ENCODE peak calls at places on chromosome 18, in ten cellular contexts. M is endodermal cell, P is dorsolateral prefrontal cortex, F is colonic mucosa, U is heart left ventricle, D is left ventricle myocardium inferior, S is upper lobe of left lung, A is esophagus muscularis mucosa, Z is PC-3, Y is hepatocyte. E is an unnamed sample.
A peak's percentile ranks its signal among the peaks of the same experiment; 100 is the strongest.

GRCh38 chr18:59917422-59917821 is 17.6 kb downstream of the PMAIP1 start:
- DNase-seq in P (no peak), Y (no peak), D (no peak), U (no peak), A (no peak), M (no peak), F (no peak), Z (peak; percentile 77), S (peak; percentile 60), E (no peak)

GRCh38 chr18:8091042-8091441 is 518.2 kb upstream of the RAB12 start:
- DNase-seq in D (no peak), M (no peak), S (no peak), F (no peak), Y (no peak), A (no peak), Z (no peak), P (no peak), U (no peak), E (no peak)

GRCh38 chr18:48749768-48750167 is 201.0 kb downstream of the SMAD7 start:
- DNase-seq in M (no peak), D (peak; percentile 73), F (no peak), S (no peak), Z (no peak), A (no peak), Y (no peak), P (no peak), U (peak; percentile 84), E (no peak)

GRCh38 chr18:55323051-55323994 is 264.7 kb downstream of the TCF4 start:
- DNase-seq in U (no peak), M (no peak), Z (no peak), S (no peak), P (no peak), Y (no peak), A (no peak), D (no peak), F (no peak), E (no peak)

GRCh38 chr18:35118641-35119040 is 77.4 kb downstream of the MAPRE2 start:
- DNase-seq in D (no peak), Z (no peak), F (no peak), U (no peak), P (no peak), Y (no peak), A (no peak), M (no peak), S (no peak), E (no peak)

GRCh38 chr18:3305354-3305762 is 43.4 kb downstream of the MYL12B start:
- DNase-seq in S (no peak), U (no peak), M (no peak), Z (peak; percentile 95), F (no peak), P (no peak), Y (no peak), A (no peak), D (no peak), E (no peak)

GRCh38 chr18:12990128-12990485 is 1.1 kb upstream of the CEP192 start:
- DNase-seq in Z (no peak), F (no peak), Y (no peak), U (no peak), A (no peak), P (no peak), M (no peak), S (no peak), D (no peak), E (no peak)

GRCh38 chr18:63979409-63979908 is 9.6 kb downstream of the SERPINB8 start:
- DNase-seq in P (peak; percentile 16), D (no peak), Y (peak; percentile 81), F (peak; percentile 62), M (peak; percentile 83), Z (peak; percentile 79), S (peak; percentile 67), A (no peak), U (no peak), E (no peak)

GRCh38 chr18:46894124-46894523 is 23.2 kb downstream of the PIAS2 start:
- DNase-seq in S (no peak), U (no peak), P (no peak), Z (no peak), D (no peak), F (no peak), M (no peak), A (no peak), Y (no peak), E (no peak)

GRCh38 chr18:46772396-46772795 is 15.5 kb upstream of the ST8SIA5 start:
- DNase-seq in F (no peak), S (no peak), D (no peak), Z (no peak), Y (no peak), P (no peak), U (no peak), M (peak; percentile 65), A (no peak), E (no peak)

GRCh38 chr18:35469696-35470095 is 28.1 kb downstream of the INO80C start:
- DNase-seq in S (no peak), F (no peak), D (no peak), P (no peak), U (no peak), Z (peak; percentile 25), M (no peak), A (no peak), Y (no peak), E (no peak)

GRCh38 chr18:3649559-3650426 is 199.8 kb downstream of the TGIF1 start:
- DNase-seq in Z (peak; percentile 67), A (no peak), U (peak; percentile 64), S (no peak), D (no peak), Y (no peak), F (no peak), P (no peak), M (peak; percentile 35), E (no peak)

DNA sequence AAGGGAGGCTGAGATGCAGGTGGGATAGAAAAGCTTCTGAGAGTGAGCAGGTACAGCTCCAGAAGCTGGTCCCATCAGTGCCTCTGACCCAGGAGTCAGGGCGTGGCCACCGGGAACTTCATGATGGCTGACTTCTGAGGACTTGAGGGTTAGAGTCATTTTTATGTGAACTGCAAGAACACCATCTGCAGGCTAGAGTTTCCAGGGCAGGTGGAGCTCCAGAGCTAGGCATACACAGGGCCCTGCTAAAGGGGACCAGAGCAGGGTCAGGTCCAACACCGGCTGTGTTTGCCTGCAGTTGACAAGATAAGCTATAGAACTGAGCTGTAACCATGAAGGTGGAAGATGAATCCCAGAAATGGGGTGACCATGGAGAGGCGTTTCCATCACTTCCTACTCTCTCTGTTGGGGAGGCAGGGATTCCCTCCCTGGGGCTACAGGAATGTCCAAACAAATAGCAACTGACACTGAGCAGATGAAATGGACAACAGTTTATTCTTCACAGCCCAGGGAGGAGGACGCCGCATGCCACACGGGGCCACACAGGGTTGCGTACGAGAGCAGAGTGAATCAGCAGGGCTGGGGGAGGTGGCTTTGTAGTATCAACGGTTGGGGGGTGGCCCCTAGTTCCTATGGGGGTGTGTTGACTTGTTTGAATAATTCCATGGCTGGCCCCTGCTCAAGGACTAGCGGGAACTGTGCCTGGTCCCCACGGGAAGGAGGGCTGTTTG is 77.6 kb upstream of the ZNF516 start:
- DNase-seq in A (no peak), Z (no peak), F (no peak), D (no peak), M (no peak), Y (peak; percentile 41), U (no peak), P (no peak), S (no peak), E (no peak)
- TF ChIP-seq CTCF in A (no peak), Z (no peak), F (no peak), D (no peak), M (no peak), Y (peak; percentile 29), U (no peak), P (no peak), S (no peak), E (no peak)

DNA sequence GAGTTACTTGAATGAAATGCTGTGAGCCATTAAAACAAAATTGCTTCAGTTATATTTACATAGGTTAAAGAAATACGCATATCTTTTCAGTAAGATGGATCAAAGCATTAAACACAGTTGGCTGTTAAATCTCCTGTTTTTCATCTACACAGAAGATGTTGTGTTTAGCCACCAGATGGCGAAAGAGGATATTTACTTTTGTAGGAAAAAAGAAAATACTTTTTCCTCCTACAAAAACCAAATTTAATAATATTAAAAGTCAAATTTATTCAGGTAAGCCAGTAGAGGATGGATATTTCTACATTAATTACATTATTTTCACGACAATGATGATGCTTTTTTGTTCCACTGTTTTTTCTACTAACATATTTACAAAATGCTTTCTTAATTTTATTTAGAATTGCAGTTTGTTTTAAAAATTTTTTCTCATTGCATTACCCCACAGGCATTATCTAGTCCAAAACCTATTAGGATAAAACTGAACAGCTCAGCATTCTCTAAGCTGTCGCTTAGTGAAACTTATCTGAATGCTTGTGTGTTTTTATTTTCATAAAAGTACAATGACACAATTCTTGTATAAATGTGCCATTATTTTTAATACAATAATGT is 173.7 kb downstream of the ASXL3 start:
- DNase-seq in D (no peak), M (no peak), A (no peak), P (no peak), F (no peak), U (no peak), Z (peak; percentile 9), Y (peak; percentile 57), S (no peak), E (no peak)
- TF ChIP-seq CTCF in D (peak; percentile 52), M (peak; percentile 79), A (no peak), P (peak; percentile 71), F (peak; percentile 47), U (peak; percentile 17), Z (peak; percentile 48), Y (peak; percentile 72), S (no peak), E (no peak)

GRCh38 chr18:23694642-23695430 is 5.6 kb downstream of the LAMA3 start:
- DNase-seq in S (no peak), A (no peak), D (no peak), M (no peak), Z (no peak), P (no peak), Y (no peak), F (no peak), U (no peak), E (no peak)
- TF ChIP-seq CTCF in S (no peak), A (no peak), D (no peak), M (no peak), Z (no peak), P (no peak), Y (no peak), F (no peak), U (no peak), E (no peak)

GRCh38 chr18:61892683-61893303 is at the start of gene RNF152:
- DNase-seq in A (peak; percentile 89), U (peak; percentile 39), F (peak; percentile 54), Z (no peak), M (peak; percentile 90), P (peak; percentile 42), S (no peak), D (peak; percentile 36), Y (peak; percentile 61), E (no peak)

GRCh38 chr18:61893304-61893970 is 630 bp upstream of the RNF152 start:
- DNase-seq in U (peak; percentile 62), S (peak; percentile 25), Y (peak; percentile 85), P (peak; percentile 48), Z (no peak), A (peak; percentile 91), D (peak; percentile 59), M (peak; percentile 83), F (peak; percentile 61), E (peak; percentile 27)

GRCh38 chr18:61894751-61895524 is 2.1 kb upstream of the RNF152 start:
- DNase-seq in A (peak; percentile 90), M (no peak), U (no peak), Z (no peak), D (no peak), P (no peak), Y (no peak), S (no peak), F (peak; percentile 32), E (no peak)

GRCh38 chr18:61896118-61896517 is 3.3 kb upstream of the RNF152 start:
- DNase-seq in D (no peak), A (peak; percentile 84), P (no peak), S (no peak), M (peak; percentile 23), F (no peak), Z (no peak), Y (no peak), U (no peak), E (no peak)

GRCh38 chr18:61893971-61894750 is 1.4 kb upstream of the RNF152 start:
- DNase-seq in F (peak; percentile 88), P (peak; percentile 77), M (peak; percentile 93), Z (peak; percentile 62), A (peak; percentile 87), S (peak; percentile 80), U (peak; percentile 87), D (peak; percentile 81), Y (peak; percentile 91), E (peak; percentile 40)
- TF ChIP-seq CTCF in F (no peak), P (peak; percentile 65), M (no peak), Z (no peak), A (peak; percentile 32), S (peak; percentile 70), U (peak; percentile 45), D (peak; percentile 64), Y (peak; percentile 36), E (no peak)